ENCODE peak calls at places on chromosomes 7 and 10, in seven cellular contexts. M, O, H, L, W, B and P are unnamed samples.

GRCh38 chr7:116075351-116076145 is 45.0 kb upstream of the TFEC start:
- DNase-seq in M (no peak), L (no peak), W (no peak), H (no peak), O (no peak), B (no peak), P (no peak)

GRCh38 chr7:36306722-36307121 is 82.9 kb upstream of the ANLN start:
- DNase-seq in W (no peak), M (no peak), O (no peak), L (no peak), H (no peak), B (no peak), P (no peak)

GRCh38 chr7:124783271-124783670 is 17.7 kb upstream of the GPR37 start:
- DNase-seq in H (no peak), M (no peak), L (no peak), O (no peak), W (no peak), B (no peak), P (no peak)

GRCh38 chr7:18445916-18446520 is 49.5 kb upstream of the HDAC9 start:
- DNase-seq in B (no peak), L (no peak), O (no peak), W (no peak), H (no peak), M (no peak), P (no peak)

GRCh38 chr10:11699546-11700097 is 42.6 kb upstream of the ECHDC3 start:
- DNase-seq in W (no peak), M (no peak), L (no peak), B (no peak), H (no peak), O (no peak), P (no peak)

GRCh38 chr7:141697211-141697871 is 4.6 kb downstream of the DENND11 start:
- DNase-seq in O (no peak), B (no peak), L (no peak), H (no peak), M (no peak), W (peak), P (no peak)

GRCh38 chr10:76388321-76388720 is 956.9 kb downstream of the LRMDA start:
- DNase-seq in W (no peak), H (no peak), B (peak), M (no peak), L (no peak), O (no peak), P (no peak)

GRCh38 chr10:125868372-125868975 is 12.6 kb downstream of the DHX32 start:
- DNase-seq in M (no peak), B (no peak), O (peak), H (no peak), W (peak), L (peak), P (peak)

GRCh38 chr10:77898323-77899079 is 28.1 kb downstream of the DLG5 start:
- DNase-seq in H (peak), W (peak), M (no peak), B (no peak), L (no peak), O (no peak), P (peak)

GRCh38 chr10:23535381-23535780 is 96.5 kb downstream of the OTUD1 start:
- DNase-seq in L (no peak), W (no peak), M (no peak), O (no peak), H (no peak), B (no peak), P (no peak)

GRCh38 chr10:42867571-42867970 is 85.0 kb downstream of the BMS1 start:
- DNase-seq in W (no peak), M (no peak), L (no peak), H (no peak), O (no peak), B (no peak), P (no peak)

GRCh38 chr10:16259726-16260125 is 177.1 kb upstream of the PTER start:
- DNase-seq in B (no peak), L (no peak), W (no peak), M (no peak), H (no peak), O (no peak), P (no peak)

GRCh38 chr10:32377458-32378370 is 30.8 kb upstream of the EPC1 start:
- DNase-seq in O (peak), H (no peak), B (no peak), L (peak), W (no peak), M (no peak), P (no peak)

GRCh38 chr7:139183878-139184338 is 47.1 kb upstream of the UBN2 start:
- DNase-seq in B (no peak), M (no peak), W (no peak), O (no peak), H (no peak), L (no peak), P (no peak)

GRCh38 chr7:98284335-98285036 is 3.0 kb downstream of the BRI3 start:
- DNase-seq in L (peak), W (peak), H (peak), O (peak), M (peak), B (peak), P (peak)

GRCh38 chr7:6729492-6730342 is 23.0 kb upstream of the ZNF12 start:
- DNase-seq in L (peak), H (peak), B (peak), O (peak), M (peak), W (peak), P (peak)
- TF ChIP-seq CTCF in L (no peak), H (no peak), B (no peak), O (peak), M (no peak), W (peak), P (no peak)

GRCh38 chr10:98308602-98309365 is 40.8 kb upstream of the LOXL4 start:
- DNase-seq in W (no peak), B (no peak), L (no peak), O (no peak), H (no peak), M (no peak), P (no peak)
- TF ChIP-seq CTCF in W (no peak), B (no peak), L (no peak), O (no peak), H (no peak), M (no peak), P (no peak)

GRCh38 chr7:28957064-28957821 is 887 bp downstream of the TRIL start:
- DNase-seq in O (peak), W (no peak), L (no peak), M (peak), B (no peak), H (no peak), P (no peak)

GRCh38 chr7:28955723-28956607 is 2.2 kb downstream of the TRIL start:
- DNase-seq in W (no peak), H (peak), B (no peak), M (peak), O (peak), L (no peak), P (peak)

GRCh38 chr7:28957822-28958234 is 302 bp downstream of the TRIL start:
- DNase-seq in O (no peak), W (no peak), M (peak), B (no peak), H (no peak), L (no peak), P (no peak)

GRCh38 chr7:28955356-28955722 is 2.8 kb downstream of the TRIL start:
- DNase-seq in B (no peak), O (no peak), H (no peak), L (no peak), W (no peak), M (no peak), P (no peak)

GRCh38 chr7:28956608-28957063 is 1.5 kb downstream of the TRIL start:
- DNase-seq in M (peak), B (no peak), W (no peak), O (peak), H (no peak), L (no peak), P (peak)
- TF ChIP-seq CTCF in M (no peak), B (peak), W (no peak), O (peak), H (peak), L (peak), P (peak)

GRCh38 chr10:27369832-27370231 is 129.2 kb upstream of the ACBD5 start:
- DNase-seq in O (no peak), H (no peak), B (no peak), L (no peak), W (no peak), M (no peak), P (no peak)
- TF ChIP-seq CTCF in O (no peak), H (no peak), B (no peak), L (no peak), W (peak), M (no peak), P (peak)